ENCODE peak calls at places on chromosomes 16 and 17, in four cellular contexts. N is heart right ventricle, M is upper lobe of left lung, K is fibroblast of lung. L is an unnamed sample.

GRCh38 chr16:53041196-53041977 is 11.3 kb downstream of the CHD9NB start:
- DNase-seq in N (peak; percentile 90), M (peak; percentile 39), K (peak; percentile 30), L (no peak)

GRCh38 chr16:67992661-67993206 is 6.5 kb downstream of the DPEP2 start:
- DNase-seq in N (no peak), M (no peak), K (no peak), L (no peak)

GRCh38 chr17:83194189-83194565 is 114.8 kb downstream of the METRNL start:
- DNase-seq in N (no peak), M (peak; percentile 32), K (no peak), L (no peak)

GRCh38 chr17:59160203-59161025 is 4.9 kb downstream of the PRR11 start:
- DNase-seq in N (no peak), M (no peak), K (peak; percentile 29), L (no peak)

GRCh38 chr16:27495191-27495590 is 54.5 kb downstream of the GTF3C1 start:
- DNase-seq in N (no peak), M (no peak), K (peak; percentile 90), L (no peak)

GRCh38 chr17:80152057-80152831 is 5.3 kb upstream of the EIF4A3 start:
- DNase-seq in N (no peak), M (no peak), K (peak; percentile 59), L (no peak)

GRCh38 chr17:155576-155975 is 18.2 kb downstream of the SCGB1C2 start:
- DNase-seq in N (no peak), M (no peak), K (no peak), L (no peak)

GRCh38 chr17:82358467-82359350 is at the start of gene TEX19:
- DNase-seq in N (no peak), M (no peak), K (no peak), L (no peak)

GRCh38 chr16:80034948-80035700 is 434.6 kb upstream of the MAF start:
- DNase-seq in N (no peak), M (no peak), K (no peak), L (no peak)

GRCh38 chr17:3316836-3317235 is 18.7 kb upstream of the OR3A1 start:
- DNase-seq in N (no peak), M (no peak), K (no peak), L (no peak)

GRCh38 chr17:42413464-42414040 is 9.5 kb downstream of the CAVIN1 start:
- DNase-seq in N (no peak), M (no peak), K (peak; percentile 45), L (no peak)

GRCh38 chr17:32671891-32672290 is 185.1 kb downstream of the CDK5R1 start:
- DNase-seq in N (peak; percentile 43), M (no peak), K (peak; percentile 11), L (no peak)

GRCh38 chr16:73025111-73025505 is 22.8 kb downstream of the ZFHX3 start:
- DNase-seq in N (no peak), M (peak; percentile 48), K (peak; percentile 50), L (peak; percentile 78)

GRCh38 chr17:2547176-2547575 is 35.5 kb upstream of the METTL16 start:
- DNase-seq in N (no peak), M (no peak), K (peak; percentile 20), L (no peak)

GRCh38 chr17:17978481-17979424 is 6.1 kb downstream of the DRC3 start:
- DNase-seq in N (no peak), M (peak; percentile 51), K (no peak), L (no peak)

GRCh38 chr16:15542734-15543347 is 100.1 kb downstream of the MARF1 start:
- DNase-seq in N (no peak), M (no peak), K (no peak), L (no peak)

GRCh38 chr17:54968954-54969400 is 412 bp downstream of the STXBP4 start:
- DNase-seq in N (no peak), M (no peak), K (peak; percentile 52), L (peak; percentile 80)

GRCh38 chr17:27475070-27475673 is 18.9 kb downstream of the KSR1 start:
- DNase-seq in N (no peak), M (no peak), K (no peak), L (no peak)

GRCh38 chr16:67872631-67873434 is at the start of gene EDC4:
- DNase-seq in N (peak; percentile 89), M (peak; percentile 97), K (peak; percentile 80), L (peak; percentile 92)

GRCh38 chr17:77840576-77841160 is 117.8 kb upstream of the TNRC6C start:
- DNase-seq in N (no peak), M (no peak), K (no peak), L (no peak)

GRCh38 chr17:73352261-73352660 is 40.5 kb upstream of the CDC42EP4 start:
- DNase-seq in N (no peak), M (no peak), K (no peak), L (no peak)

GRCh38 chr17:29844339-29845048 is 85.5 kb downstream of the SSH2 start:
- DNase-seq in N (no peak), M (no peak), K (peak; percentile 31), L (no peak)

GRCh38 chr16:11056090-11056988 is 112.0 kb downstream of the CLEC16A start:
- DNase-seq in N (no peak), M (no peak), K (peak; percentile 85), L (no peak)

GRCh38 chr16:1526608-1527555 is 6.6 kb upstream of the TMEM204 start:
- DNase-seq in N (peak; percentile 13), M (peak; percentile 83), K (no peak), L (no peak)

GRCh38 chr16:55672471-55672870 is 16.7 kb downstream of the SLC6A2 start:
- DNase-seq in N (peak; percentile 24), M (no peak), K (peak; percentile 5), L (no peak)

GRCh38 chr16:31033709-31034492 is 543 bp downstream of the STX4 start:
- DNase-seq in N (peak; percentile 90), M (peak; percentile 92), K (peak; percentile 78), L (peak; percentile 91)

GRCh38 chr16:31043352-31043751 is 10.0 kb downstream of the STX4 start:
- DNase-seq in N (no peak), M (no peak), K (peak; percentile 23), L (no peak)

GRCh38 chr16:31043898-31044481 is 10.6 kb downstream of the STX4 start:
- DNase-seq in N (no peak), M (no peak), K (no peak), L (no peak)

GRCh38 chr16:31042866-31043265 is 9.5 kb downstream of the STX4 start:
- DNase-seq in N (no peak), M (no peak), K (no peak), L (no peak)

DNA sequence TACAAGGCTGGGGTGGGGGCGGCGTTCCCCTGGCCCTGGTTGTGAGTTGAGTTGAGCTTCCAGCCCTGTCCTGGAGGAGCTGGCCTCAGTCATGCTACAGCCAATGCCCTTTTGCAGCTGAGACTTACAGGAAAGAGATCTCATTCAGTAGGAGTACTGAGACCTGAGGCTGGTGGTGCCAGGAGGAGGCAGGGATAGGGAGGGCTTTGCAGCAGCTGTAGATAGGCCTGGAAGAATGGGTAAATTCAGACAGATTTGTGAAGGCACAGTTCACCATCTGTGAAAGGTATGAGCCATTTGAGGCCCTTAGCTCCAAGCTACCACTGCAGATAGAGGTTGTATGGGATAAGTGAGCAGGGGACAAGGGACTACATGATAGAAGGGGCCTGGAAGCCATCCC is 5.6 kb downstream of the STX4 start:
- DNase-seq in N (no peak), M (no peak), K (no peak), L (no peak)
- H3K27ac ChIP-seq in N (no peak overlapping the region), M (no peak overlapping the region), K (no peak overlapping the region), L (no peak overlapping the region)

GRCh38 chr16:54418903-54419302 is 132.3 kb upstream of the IRX3 start:
- DNase-seq in N (no peak), M (no peak), K (no peak), L (no peak)

GRCh38 chr16:54412777-54413455 is 126.3 kb upstream of the IRX3 start:
- DNase-seq in N (no peak), M (no peak), K (no peak), L (no peak)

GRCh38 chr16:54421220-54421619 is 134.6 kb upstream of the IRX3 start:
- DNase-seq in N (no peak), M (no peak), K (no peak), L (no peak)

GRCh38 chr16:54414671-54415070 is 128.1 kb upstream of the IRX3 start:
- DNase-seq in N (no peak), M (no peak), K (no peak), L (no peak)

DNA sequence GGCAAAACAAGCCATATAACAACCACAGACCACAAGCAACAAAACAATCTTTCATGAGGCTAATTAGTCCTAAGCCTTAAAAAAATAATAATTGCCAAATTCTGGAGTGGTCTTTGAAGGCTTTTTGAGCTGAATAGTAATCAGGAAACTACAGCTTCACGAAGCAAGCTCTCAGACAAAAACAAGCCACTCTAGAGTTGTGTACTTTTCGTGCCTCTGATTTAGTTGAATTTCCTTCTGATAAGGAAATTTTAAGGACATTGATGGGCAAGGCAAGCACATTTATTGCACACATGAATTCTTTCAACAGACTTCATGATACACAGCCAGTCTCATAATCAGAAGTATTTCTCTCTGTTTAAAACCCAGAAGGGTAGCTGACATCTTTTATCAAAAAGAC is 130.8 kb upstream of the IRX3 start:
- DNase-seq in N (no peak), M (no peak), K (no peak), L (no peak)
- H3K4me3 ChIP-seq in N (no peak overlapping the region), M (no peak overlapping the region), K (no peak overlapping the region), L (no peak overlapping the region)

GRCh38 chr17:36930501-36930900 is 6.8 kb upstream of the LHX1 start:
- DNase-seq in N (no peak), M (no peak), K (no peak), L (no peak)
- TF ChIP-seq CTCF in N (no peak), M (no peak), K (no peak), L (no peak)

GRCh38 chr17:63095459-63095858 is 129.4 kb downstream of the TANC2 start:
- DNase-seq in N (no peak), M (no peak), K (peak; percentile 19), L (no peak)
- H3K27ac ChIP-seq in N (no peak overlapping the region), M (no peak overlapping the region), K (no peak overlapping the region), L (no peak overlapping the region)